ENCODE peak calls at places on chromosome 17, in eight cellular contexts. Q, F, A, Z, U, J, S and V are unnamed samples.

GRCh38 chr17:40463122-40463550 is 19.9 kb downstream of the IGFBP4 start:
- DNase-seq in Q (no peak), F (no peak), Z (no peak), U (no peak), A (no peak), S (peak), J (no peak), V (no peak)

GRCh38 chr17:20281860-20282259 is 185.5 kb downstream of the LGALS9B start:
- DNase-seq in J (no peak), U (no peak), F (no peak), Z (no peak), S (no peak), Q (no peak), A (no peak), V (no peak)

GRCh38 chr17:60170835-60171752 is 21.3 kb downstream of the CA4 start:
- DNase-seq in Z (no peak), S (no peak), F (no peak), U (no peak), A (no peak), J (no peak), Q (no peak), V (no peak)

GRCh38 chr17:17445925-17446665 is 30.7 kb upstream of the MED9 start:
- DNase-seq in F (no peak), J (no peak), Z (no peak), A (no peak), S (no peak), Q (peak), U (peak), V (no peak)

GRCh38 chr17:27323538-27324212 is 29.8 kb downstream of the WSB1 start:
- DNase-seq in J (no peak), Z (no peak), S (peak), F (no peak), U (no peak), Q (peak), A (no peak), V (no peak)

GRCh38 chr17:28613916-28614315 is at the start of gene RSKR:
- DNase-seq in A (no peak), U (no peak), Z (no peak), F (no peak), S (no peak), J (no peak), Q (no peak), V (no peak)

GRCh38 chr17:73371285-73371684 is 59.5 kb upstream of the CDC42EP4 start:
- DNase-seq in F (no peak), A (no peak), Z (no peak), S (no peak), Q (peak), U (no peak), J (no peak), V (no peak)

GRCh38 chr17:42878123-42878880 is 22.3 kb upstream of the G6PC1 start:
- DNase-seq in Z (no peak), J (no peak), Q (no peak), S (no peak), F (no peak), U (no peak), A (no peak), V (no peak)

GRCh38 chr17:69175812-69176517 is 34.3 kb upstream of the ABCA6 start:
- DNase-seq in F (no peak), Z (no peak), S (no peak), A (no peak), Q (peak), J (no peak), U (no peak), V (no peak)

GRCh38 chr17:80793421-80793820 is 198.2 kb upstream of the CHMP6 start:
- DNase-seq in A (no peak), F (no peak), Z (no peak), Q (no peak), U (no peak), S (peak), J (no peak), V (no peak)

GRCh38 chr17:77285594-77286390 is 145.0 kb downstream of the SEC14L1 start:
- DNase-seq in S (peak), J (peak), Q (peak), F (no peak), A (no peak), U (no peak), Z (no peak), V (no peak)

GRCh38 chr17:51234162-51234561 is 25.7 kb downstream of the MBTD1 start:
- DNase-seq in Z (no peak), U (no peak), Q (no peak), A (no peak), S (no peak), J (no peak), F (no peak), V (no peak)
- TF ChIP-seq CTCF in Z (no peak), U (no peak), Q (no peak), A (no peak), S (no peak), J (no peak), F (no peak), V (no peak)

GRCh38 chr17:79154951-79155557 is 80.4 kb downstream of the ENGASE start:
- DNase-seq in Q (no peak), A (no peak), J (no peak), F (no peak), Z (no peak), U (no peak), S (no peak), V (no peak)
- TF ChIP-seq CTCF in Q (no peak), A (no peak), J (no peak), F (no peak), Z (no peak), U (no peak), S (no peak), V (no peak)

GRCh38 chr17:50426814-50427787 is 1.1 kb downstream of the ACSF2 start:
- DNase-seq in Z (no peak), J (peak), U (no peak), F (peak), A (peak), Q (no peak), S (peak), V (peak)
- TF ChIP-seq CTCF in Z (peak), J (peak), U (peak), F (peak), A (no peak), Q (peak), S (no peak), V (peak)

DNA sequence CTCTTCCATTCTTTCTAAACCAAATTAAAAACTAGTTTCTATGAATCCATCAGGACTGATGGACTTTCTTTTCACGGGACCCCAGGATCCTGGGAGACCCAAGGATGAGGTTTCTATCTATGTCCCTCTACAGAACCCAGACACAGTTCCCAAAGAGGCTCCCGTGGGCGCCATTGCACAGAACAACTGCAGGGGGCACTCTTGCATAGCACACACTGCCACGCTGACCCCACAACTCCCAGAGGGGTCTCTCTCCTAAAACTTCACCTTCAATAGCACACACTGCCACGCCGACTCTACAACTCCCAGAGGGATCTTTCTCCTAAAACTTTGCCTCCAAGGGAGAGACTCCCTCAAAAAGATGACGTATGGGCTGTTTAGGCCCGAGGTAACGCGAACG is 9.0 kb downstream of the ABR start:
- DNase-seq in J (no peak), S (no peak), Z (no peak), F (no peak), Q (no peak), U (no peak), A (no peak), V (no peak)
- TF ChIP-seq CTCF in J (peak), S (no peak), Z (peak), F (peak), Q (no peak), U (no peak), A (peak), V (peak)

GRCh38 chr17:7969434-7969833 is 33.0 kb upstream of the GUCY2D start:
- DNase-seq in S (peak), Q (no peak), U (no peak), J (no peak), A (no peak), F (no peak), Z (no peak), V (no peak)

GRCh38 chr17:7967751-7968150 is 34.7 kb upstream of the GUCY2D start:
- DNase-seq in A (no peak), Z (no peak), U (no peak), S (peak), J (no peak), Q (no peak), F (no peak), V (no peak)

GRCh38 chr17:7974638-7975131 is 27.7 kb upstream of the GUCY2D start:
- DNase-seq in Z (no peak), F (no peak), U (no peak), S (no peak), J (no peak), A (no peak), Q (no peak), V (no peak)

GRCh38 chr17:7971651-7972050 is 30.8 kb upstream of the GUCY2D start:
- DNase-seq in A (no peak), S (no peak), Z (no peak), Q (no peak), J (no peak), F (no peak), U (no peak), V (no peak)

DNA sequence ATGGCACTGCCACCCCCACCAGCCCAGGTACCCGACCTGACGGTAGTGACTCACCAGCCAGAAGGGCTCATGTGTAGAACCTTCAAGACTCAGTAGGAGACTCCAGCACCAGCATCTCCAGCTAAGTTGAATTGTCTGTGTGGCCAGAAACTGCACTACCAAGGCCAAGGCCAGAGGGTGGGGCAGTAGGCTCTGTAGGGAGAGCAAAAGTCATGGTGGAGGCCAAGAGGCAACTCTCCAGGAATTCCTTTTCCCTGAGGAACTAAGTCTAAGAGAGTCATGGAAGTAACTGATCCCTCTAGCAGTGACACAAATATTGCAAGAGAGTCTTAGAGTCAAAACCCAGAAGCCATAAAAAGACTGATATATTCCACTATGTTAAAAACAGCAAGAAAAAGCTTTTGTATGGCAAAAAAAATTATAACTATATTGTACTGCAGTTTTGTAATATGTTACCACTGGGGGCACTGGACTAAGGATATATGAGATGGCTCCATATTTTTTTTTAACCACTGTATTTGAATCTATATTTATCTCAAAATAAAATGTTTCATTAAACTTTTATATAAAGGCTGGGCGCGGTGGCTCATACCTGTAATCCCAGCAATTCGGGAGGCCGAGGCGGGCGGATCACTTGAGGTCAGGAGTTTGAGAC is 30.2 kb upstream of the GUCY2D start:
- DNase-seq in U (no peak), F (no peak), J (no peak), S (peak), A (no peak), Q (no peak), Z (no peak), V (no peak)
- TF ChIP-seq CTCF in U (no peak), F (no peak), J (no peak), S (no peak), A (peak), Q (no peak), Z (peak), V (no peak)

GRCh38 chr17:67378444-67379250 is 1.6 kb downstream of the PITPNC1 start:
- DNase-seq in A (peak), S (peak), Z (no peak), F (peak), U (no peak), Q (no peak), J (peak), V (peak)
- TF ChIP-seq CTCF in A (peak), S (no peak), Z (peak), F (peak), U (peak), Q (peak), J (peak), V (peak)

GRCh38 chr17:57107498-57108101 is 22.6 kb downstream of the AKAP1 start:
- DNase-seq in A (no peak), S (no peak), F (no peak), Q (no peak), U (peak), Z (no peak), J (no peak), V (no peak)

GRCh38 chr17:57106836-57107497 is 21.9 kb downstream of the AKAP1 start:
- DNase-seq in S (no peak), A (no peak), J (no peak), F (no peak), Q (no peak), U (no peak), Z (no peak), V (no peak)

GRCh38 chr17:57104461-57105175 is 19.6 kb downstream of the AKAP1 start:
- DNase-seq in A (no peak), S (no peak), Q (peak), Z (no peak), F (no peak), J (no peak), U (no peak), V (no peak)

GRCh38 chr17:57108656-57109392 is 23.8 kb downstream of the AKAP1 start:
- DNase-seq in Z (no peak), S (no peak), Q (no peak), A (no peak), F (no peak), U (no peak), J (no peak), V (no peak)

GRCh38 chr17:57106107-57106835 is 21.2 kb downstream of the AKAP1 start:
- DNase-seq in Q (no peak), Z (no peak), A (no peak), S (no peak), J (peak), F (no peak), U (no peak), V (no peak)
- TF ChIP-seq CTCF in Q (peak), Z (peak), A (no peak), S (peak), J (peak), F (peak), U (peak), V (peak)